ENCODE peak calls at places on chromosomes 2 and 18, in nine cellular contexts. X is left ventricle myocardium superior; S is lower lobe of right lung; M is WTC11; J is HEK293T; C is stomach; I is activated naive CD4-positive, alpha-beta T cell; G is fibroblast of mammary gland; B is NCI-H1092. P is an unnamed sample.

GRCh38 chr18:23725351-23725750 is 36.1 kb downstream of the LAMA3 start:
- DNase-seq in X (no peak), B (no peak), S (peak), C (no peak), G (no peak), J (no peak), M (no peak), I (no peak), P (no peak)

GRCh38 chr2:27024188-27024587 is 8.6 kb upstream of the TMEM214 start:
- DNase-seq in X (no peak), S (no peak), C (no peak), M (peak), G (no peak), B (no peak), I (no peak), J (no peak), P (no peak)

GRCh38 chr18:59686260-59686659 is 11.0 kb downstream of the CCBE1 start:
- DNase-seq in I (no peak), X (no peak), C (no peak), J (no peak), B (no peak), G (no peak), S (no peak), M (no peak), P (no peak)

GRCh38 chr2:190407246-190407661 is 901 bp upstream of the MFSD6 start:
- DNase-seq in S (no peak), J (no peak), G (no peak), M (no peak), X (no peak), B (no peak), C (no peak), I (no peak), P (no peak)

GRCh38 chr2:85900366-85900765 is 11.6 kb upstream of the ST3GAL5 start:
- DNase-seq in B (no peak), J (no peak), M (no peak), S (no peak), I (no peak), G (no peak), C (no peak), X (no peak), P (no peak)

GRCh38 chr2:127906206-127906926 is 20.6 kb upstream of the AMMECR1L start:
- DNase-seq in B (no peak), S (no peak), J (no peak), C (no peak), I (no peak), G (no peak), M (peak), X (no peak), P (no peak)

GRCh38 chr2:217444932-217445331 is 557.9 kb downstream of the TNS1 start:
- DNase-seq in S (no peak), G (no peak), C (no peak), J (no peak), I (no peak), X (no peak), M (no peak), B (no peak), P (no peak)

GRCh38 chr2:38239452-38239851 is 137.6 kb downstream of the ATL2 start:
- DNase-seq in I (no peak), C (no peak), S (no peak), J (no peak), B (no peak), M (no peak), G (peak), X (no peak), P (no peak)

GRCh38 chr2:231910771-231911170 is 15.4 kb downstream of the NPPC start:
- DNase-seq in I (no peak), J (no peak), C (no peak), S (no peak), M (no peak), G (no peak), B (no peak), X (no peak), P (no peak)

GRCh38 chr2:46486441-46486840 is 7.1 kb downstream of the TMEM247 start:
- DNase-seq in X (no peak), C (no peak), J (no peak), G (no peak), S (no peak), I (no peak), M (no peak), B (no peak), P (no peak)

GRCh38 chr2:20135631-20136050 is 84.2 kb upstream of the LAPTM4A start:
- DNase-seq in C (peak), B (peak), X (peak), J (peak), S (peak), M (peak), I (no peak), G (peak), P (peak)

GRCh38 chr18:74674487-74674886 is 76.8 kb downstream of the ZNF407 start:
- DNase-seq in G (no peak), I (no peak), X (no peak), C (no peak), B (no peak), M (no peak), J (no peak), S (no peak), P (no peak)

GRCh38 chr2:53964987-53965687 is 5.7 kb downstream of the PSME4 start:
- DNase-seq in S (no peak), M (no peak), I (no peak), G (no peak), J (no peak), X (no peak), C (no peak), B (no peak), P (no peak)

GRCh38 chr2:69978157-69978904 is 16.9 kb upstream of the ASPRV1 start:
- DNase-seq in G (no peak), J (no peak), S (no peak), I (no peak), M (no peak), X (no peak), C (no peak), B (no peak), P (peak)

GRCh38 chr2:11466307-11467125 is 555 bp upstream of the E2F6 start:
- DNase-seq in J (no peak), I (no peak), G (no peak), M (no peak), X (peak), S (peak), B (no peak), C (no peak), P (no peak)

GRCh38 chr2:240358821-240359342 is 76.6 kb upstream of the GPC1 start:
- DNase-seq in B (no peak), J (no peak), M (peak), S (peak), C (no peak), I (no peak), X (peak), G (no peak), P (no peak)

GRCh38 chr2:239551206-239551605 is 150.4 kb upstream of the HDAC4 start:
- DNase-seq in G (no peak), J (no peak), C (no peak), B (no peak), M (no peak), S (no peak), X (no peak), I (no peak), P (no peak)

GRCh38 chr2:7007846-7008741 is 90.9 kb downstream of the RNF144A start:
- DNase-seq in C (peak), X (peak), J (no peak), M (no peak), B (no peak), I (no peak), S (peak), G (peak), P (peak)

GRCh38 chr2:228689049-228689448 is 507.6 kb upstream of the SPHKAP start:
- DNase-seq in S (no peak), X (no peak), M (peak), I (no peak), G (peak), J (peak), B (peak), C (no peak), P (peak)

GRCh38 chr2:180291060-180291459 is 284.0 kb upstream of the CWC22 start:
- DNase-seq in S (no peak), C (no peak), I (no peak), J (no peak), M (no peak), X (no peak), G (peak), B (no peak), P (peak)

GRCh38 chr18:53649621-53650020 is 574.8 kb downstream of the MBD2 start:
- DNase-seq in X (no peak), S (no peak), M (no peak), G (no peak), B (no peak), C (no peak), J (no peak), I (no peak), P (no peak)

GRCh38 chr18:79899609-79900435 is 51.6 kb downstream of the SLC66A2 start:
- DNase-seq in M (no peak), X (no peak), S (no peak), G (no peak), I (no peak), C (no peak), J (no peak), B (no peak), P (no peak)

GRCh38 chr2:232464534-232464865 is 8.5 kb downstream of the ALPI start:
- DNase-seq in M (no peak), G (no peak), C (no peak), J (no peak), I (no peak), X (no peak), S (peak), B (no peak), P (no peak)

GRCh38 chr2:44778671-44779476 is 162.6 kb upstream of the SIX3 start:
- DNase-seq in B (no peak), X (no peak), C (no peak), G (no peak), M (peak), S (no peak), J (no peak), I (no peak), P (no peak)

GRCh38 chr18:74832999-74833398 is 235.3 kb downstream of the ZNF407 start:
- DNase-seq in C (no peak), M (no peak), X (no peak), S (no peak), B (no peak), I (no peak), J (no peak), G (no peak), P (no peak)

GRCh38 chr2:54454548-54454921 is 1.6 kb upstream of the SPTBN1 start:
- DNase-seq in J (no peak), G (no peak), S (no peak), I (no peak), B (no peak), M (no peak), X (no peak), C (no peak), P (no peak)

GRCh38 chr18:3008546-3008945 is 4.4 kb downstream of the LPIN2 start:
- DNase-seq in G (peak), M (no peak), J (no peak), I (no peak), X (no peak), C (no peak), S (no peak), B (no peak), P (peak)

GRCh38 chr2:240565267-240566202 is 2.7 kb upstream of the RNPEPL1 start:
- DNase-seq in C (peak), G (peak), M (no peak), S (peak), I (peak), J (no peak), X (peak), B (no peak), P (peak)

GRCh38 chr2:205763708-205764501 is 81.6 kb downstream of the NRP2 start:
- DNase-seq in S (peak), I (no peak), M (peak), B (no peak), J (no peak), G (peak), X (peak), C (peak), P (peak)

GRCh38 chr2:86028763-86029381 is 76.8 kb downstream of the POLR1A start:
- DNase-seq in S (no peak), M (no peak), I (no peak), C (no peak), J (no peak), B (no peak), G (peak), X (peak), P (no peak)

GRCh38 chr2:106789185-106789584 is 96.8 kb downstream of the ST6GAL2 start:
- DNase-seq in B (no peak), X (no peak), M (no peak), C (no peak), J (peak), S (no peak), I (no peak), G (peak), P (no peak)

GRCh38 chr18:50947899-50948298 is 19.9 kb upstream of the ELAC1 start:
- DNase-seq in I (no peak), C (no peak), J (no peak), X (no peak), G (peak), S (no peak), B (no peak), M (no peak), P (peak)